ENCODE peak calls at places on chromosomes 1 and 21, in nine cellular contexts. One of them, this sample, is unnamed.

GRCh38 chr1:54117815-54118563 is 34.8 kb downstream of the CDCP2 start:
- DNase-seq in body of pancreas: no peak
- DNase-seq in mesothelial cell of epicardium: no peak
- DNase-seq in PC-3: peak
- DNase-seq in Peyer's patch: no peak
- DNase-seq in gastrocnemius medialis: no peak
- DNase-seq in H1: no peak
- DNase-seq in CD8-positive, alpha-beta T cell: no peak
- DNase-seq in progenitor cell of endocrine pancreas: no peak
- DNase-seq in this sample: no peak

GRCh38 chr1:217896490-217896889 is 265.3 kb downstream of the SPATA17 start:
- DNase-seq in H1: no peak
- DNase-seq in PC-3: peak
- DNase-seq in Peyer's patch: no peak
- DNase-seq in body of pancreas: no peak
- DNase-seq in CD8-positive, alpha-beta T cell: no peak
- DNase-seq in mesothelial cell of epicardium: no peak
- DNase-seq in gastrocnemius medialis: no peak
- DNase-seq in progenitor cell of endocrine pancreas: no peak
- DNase-seq in this sample: no peak

GRCh38 chr1:211813590-211813989 is 17.0 kb downstream of the LPGAT1 start:
- DNase-seq in PC-3: peak
- DNase-seq in progenitor cell of endocrine pancreas: no peak
- DNase-seq in CD8-positive, alpha-beta T cell: no peak
- DNase-seq in body of pancreas: peak
- DNase-seq in Peyer's patch: no peak
- DNase-seq in mesothelial cell of epicardium: no peak
- DNase-seq in gastrocnemius medialis: peak
- DNase-seq in H1: no peak
- DNase-seq in this sample: no peak

GRCh38 chr1:27599605-27600499 is 4.1 kb downstream of the AHDC1 start:
- DNase-seq in progenitor cell of endocrine pancreas: no peak
- DNase-seq in H1: no peak
- DNase-seq in CD8-positive, alpha-beta T cell: no peak
- DNase-seq in gastrocnemius medialis: no peak
- DNase-seq in Peyer's patch: no peak
- DNase-seq in mesothelial cell of epicardium: no peak
- DNase-seq in body of pancreas: no peak
- DNase-seq in PC-3: peak
- DNase-seq in this sample: no peak

GRCh38 chr1:217889401-217889800 is 258.3 kb downstream of the SPATA17 start:
- DNase-seq in H1: peak
- DNase-seq in body of pancreas: no peak
- DNase-seq in mesothelial cell of epicardium: no peak
- DNase-seq in Peyer's patch: no peak
- DNase-seq in CD8-positive, alpha-beta T cell: no peak
- DNase-seq in gastrocnemius medialis: no peak
- DNase-seq in progenitor cell of endocrine pancreas: no peak
- DNase-seq in PC-3: peak
- DNase-seq in this sample: no peak

GRCh38 chr1:27637052-27637451 is 2.1 kb upstream of the FGR start:
- DNase-seq in mesothelial cell of epicardium: no peak
- DNase-seq in progenitor cell of endocrine pancreas: no peak
- DNase-seq in body of pancreas: no peak
- DNase-seq in PC-3: no peak
- DNase-seq in gastrocnemius medialis: no peak
- DNase-seq in CD8-positive, alpha-beta T cell: no peak
- DNase-seq in H1: no peak
- DNase-seq in Peyer's patch: no peak
- DNase-seq in this sample: peak

GRCh38 chr1:19957779-19958178 is 21.6 kb downstream of the PLA2G2A start:
- DNase-seq in body of pancreas: no peak
- DNase-seq in Peyer's patch: no peak
- DNase-seq in gastrocnemius medialis: no peak
- DNase-seq in CD8-positive, alpha-beta T cell: no peak
- DNase-seq in progenitor cell of endocrine pancreas: no peak
- DNase-seq in H1: no peak
- DNase-seq in mesothelial cell of epicardium: no peak
- DNase-seq in PC-3: no peak
- DNase-seq in this sample: no peak

GRCh38 chr1:5990913-5991783 is 1.1 kb downstream of the NPHP4 start:
- DNase-seq in CD8-positive, alpha-beta T cell: no peak
- DNase-seq in H1: no peak
- DNase-seq in PC-3: peak
- DNase-seq in Peyer's patch: peak
- DNase-seq in progenitor cell of endocrine pancreas: peak
- DNase-seq in gastrocnemius medialis: peak
- DNase-seq in mesothelial cell of epicardium: no peak
- DNase-seq in body of pancreas: peak
- DNase-seq in this sample: no peak

GRCh38 chr1:19682257-19682656 is 17.6 kb downstream of the HTR6 start:
- DNase-seq in gastrocnemius medialis: no peak
- DNase-seq in CD8-positive, alpha-beta T cell: no peak
- DNase-seq in mesothelial cell of epicardium: no peak
- DNase-seq in PC-3: peak
- DNase-seq in Peyer's patch: no peak
- DNase-seq in body of pancreas: no peak
- DNase-seq in H1: no peak
- DNase-seq in progenitor cell of endocrine pancreas: no peak
- DNase-seq in this sample: no peak

GRCh38 chr1:168933143-168933840 is 173.2 kb upstream of the ATP1B1 start:
- DNase-seq in CD8-positive, alpha-beta T cell: no peak
- DNase-seq in body of pancreas: no peak
- DNase-seq in H1: no peak
- DNase-seq in gastrocnemius medialis: no peak
- DNase-seq in Peyer's patch: no peak
- DNase-seq in mesothelial cell of epicardium: no peak
- DNase-seq in PC-3: no peak
- DNase-seq in progenitor cell of endocrine pancreas: no peak
- DNase-seq in this sample: no peak

GRCh38 chr21:16302851-16303282 is 573.1 kb downstream of the USP25 start:
- DNase-seq in body of pancreas: peak
- DNase-seq in progenitor cell of endocrine pancreas: no peak
- DNase-seq in H1: no peak
- DNase-seq in gastrocnemius medialis: peak
- DNase-seq in Peyer's patch: no peak
- DNase-seq in PC-3: no peak
- DNase-seq in mesothelial cell of epicardium: no peak
- DNase-seq in CD8-positive, alpha-beta T cell: no peak
- DNase-seq in this sample: no peak

GRCh38 chr1:1132928-1133750 is 17.2 kb upstream of the C1orf159 start:
- DNase-seq in H1: no peak
- DNase-seq in PC-3: no peak
- DNase-seq in gastrocnemius medialis: no peak
- DNase-seq in progenitor cell of endocrine pancreas: no peak
- DNase-seq in Peyer's patch: peak
- DNase-seq in body of pancreas: peak
- DNase-seq in CD8-positive, alpha-beta T cell: no peak
- DNase-seq in mesothelial cell of epicardium: no peak
- DNase-seq in this sample: no peak

GRCh38 chr1:9494936-9495758 is 44.1 kb upstream of the SLC25A33 start:
- DNase-seq in H1: peak
- DNase-seq in mesothelial cell of epicardium: peak
- DNase-seq in CD8-positive, alpha-beta T cell: peak
- DNase-seq in PC-3: peak
- DNase-seq in body of pancreas: peak
- DNase-seq in gastrocnemius medialis: no peak
- DNase-seq in Peyer's patch: peak
- DNase-seq in progenitor cell of endocrine pancreas: peak
- DNase-seq in this sample: no peak

GRCh38 chr1:88646852-88647645 is 37.0 kb upstream of the PKN2 start:
- DNase-seq in CD8-positive, alpha-beta T cell: no peak
- DNase-seq in body of pancreas: no peak
- DNase-seq in PC-3: no peak
- DNase-seq in H1: no peak
- DNase-seq in Peyer's patch: no peak
- DNase-seq in progenitor cell of endocrine pancreas: no peak
- DNase-seq in gastrocnemius medialis: no peak
- DNase-seq in mesothelial cell of epicardium: no peak
- DNase-seq in this sample: no peak

GRCh38 chr1:151222130-151222529 is 23.8 kb downstream of the PIP5K1A start:
- DNase-seq in Peyer's patch: no peak
- DNase-seq in H1: no peak
- DNase-seq in mesothelial cell of epicardium: no peak
- DNase-seq in CD8-positive, alpha-beta T cell: no peak
- DNase-seq in body of pancreas: no peak
- DNase-seq in gastrocnemius medialis: peak
- DNase-seq in progenitor cell of endocrine pancreas: no peak
- DNase-seq in PC-3: no peak
- DNase-seq in this sample: no peak

GRCh38 chr1:40857737-40858136 is 4.4 kb downstream of the CITED4 start:
- DNase-seq in H1: no peak
- DNase-seq in gastrocnemius medialis: no peak
- DNase-seq in PC-3: no peak
- DNase-seq in progenitor cell of endocrine pancreas: no peak
- DNase-seq in CD8-positive, alpha-beta T cell: no peak
- DNase-seq in mesothelial cell of epicardium: no peak
- DNase-seq in Peyer's patch: no peak
- DNase-seq in body of pancreas: no peak
- DNase-seq in this sample: no peak

GRCh38 chr1:17992800-17993199 is 114.8 kb upstream of the IGSF21 start:
- DNase-seq in body of pancreas: no peak
- DNase-seq in progenitor cell of endocrine pancreas: no peak
- DNase-seq in PC-3: no peak
- DNase-seq in Peyer's patch: no peak
- DNase-seq in H1: no peak
- DNase-seq in mesothelial cell of epicardium: no peak
- DNase-seq in gastrocnemius medialis: no peak
- DNase-seq in CD8-positive, alpha-beta T cell: no peak
- DNase-seq in this sample: no peak

DNA sequence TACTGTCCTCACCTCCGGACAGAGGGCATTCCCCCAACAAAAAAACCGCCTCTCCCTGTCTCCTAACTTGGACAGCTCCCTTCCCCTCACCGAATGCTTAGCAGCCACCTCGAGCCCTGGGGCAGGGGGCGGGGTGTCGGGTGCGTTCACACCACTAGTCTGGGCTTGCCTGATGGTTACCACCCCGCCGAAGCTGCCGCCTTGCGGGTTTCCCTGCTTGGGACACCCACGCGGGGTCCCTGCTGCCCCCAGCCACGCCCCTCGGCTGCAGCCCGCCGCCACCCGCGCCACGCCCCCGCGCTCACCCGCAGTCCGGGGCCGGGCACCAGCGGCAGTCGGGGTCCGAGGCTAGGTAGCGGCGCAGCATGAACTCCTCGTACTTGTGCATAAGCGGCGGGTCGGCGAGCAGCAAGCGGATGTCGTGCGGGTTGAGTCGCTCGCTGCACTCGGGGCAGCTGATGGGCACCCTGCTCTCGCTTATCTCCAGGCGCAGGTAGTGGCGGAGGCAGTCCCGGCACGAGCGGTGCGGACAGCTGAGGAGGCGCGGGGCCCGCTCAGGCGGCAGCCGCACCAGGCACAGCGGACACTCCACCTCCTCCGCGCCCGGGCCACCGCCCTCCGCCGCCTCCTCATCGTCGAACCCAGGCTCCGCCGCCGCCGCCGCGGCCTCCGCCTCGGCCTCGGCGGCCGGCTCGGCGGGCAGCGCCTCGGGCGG is 706 bp downstream of the RNF19B start:
- DNase-seq in body of pancreas: peak
- DNase-seq in progenitor cell of endocrine pancreas: peak
- DNase-seq in gastrocnemius medialis: peak
- DNase-seq in mesothelial cell of epicardium: peak
- DNase-seq in Peyer's patch: peak
- DNase-seq in CD8-positive, alpha-beta T cell: peak
- DNase-seq in H1: no peak
- DNase-seq in PC-3: peak
- DNase-seq in this sample: peak
- TF ChIP-seq CTCF in body of pancreas: no peak
- TF ChIP-seq CTCF in progenitor cell of endocrine pancreas: peak
- TF ChIP-seq CTCF in gastrocnemius medialis: no peak
- TF ChIP-seq CTCF in mesothelial cell of epicardium: no peak
- TF ChIP-seq CTCF in Peyer's patch: peak
- TF ChIP-seq CTCF in CD8-positive, alpha-beta T cell: no peak
- TF ChIP-seq CTCF in H1: no peak
- TF ChIP-seq CTCF in PC-3: no peak
- TF ChIP-seq CTCF in this sample: no peak

GRCh38 chr1:225746361-225747179 is 31.1 kb upstream of the SRP9 start:
- DNase-seq in PC-3: peak
- DNase-seq in progenitor cell of endocrine pancreas: peak
- DNase-seq in gastrocnemius medialis: peak
- DNase-seq in H1: peak
- DNase-seq in body of pancreas: peak
- DNase-seq in Peyer's patch: peak
- DNase-seq in CD8-positive, alpha-beta T cell: no peak
- DNase-seq in mesothelial cell of epicardium: no peak
- DNase-seq in this sample: no peak
- TF ChIP-seq CTCF in PC-3: no peak
- TF ChIP-seq CTCF in progenitor cell of endocrine pancreas: peak
- TF ChIP-seq CTCF in gastrocnemius medialis: no peak
- TF ChIP-seq CTCF in H1: peak
- TF ChIP-seq CTCF in body of pancreas: no peak
- TF ChIP-seq CTCF in Peyer's patch: peak
- TF ChIP-seq CTCF in CD8-positive, alpha-beta T cell: no peak
- TF ChIP-seq CTCF in mesothelial cell of epicardium: no peak
- TF ChIP-seq CTCF in this sample: no peak

GRCh38 chr1:183470961-183471747 is 1.1 kb upstream of the SMG7 start:
- DNase-seq in Peyer's patch: peak
- DNase-seq in gastrocnemius medialis: peak
- DNase-seq in mesothelial cell of epicardium: peak
- DNase-seq in H1: no peak
- DNase-seq in PC-3: peak
- DNase-seq in progenitor cell of endocrine pancreas: peak
- DNase-seq in CD8-positive, alpha-beta T cell: peak
- DNase-seq in body of pancreas: peak
- DNase-seq in this sample: no peak
- TF ChIP-seq CTCF in Peyer's patch: no peak
- TF ChIP-seq CTCF in gastrocnemius medialis: no peak
- TF ChIP-seq CTCF in mesothelial cell of epicardium: no peak
- TF ChIP-seq CTCF in H1: peak
- TF ChIP-seq CTCF in PC-3: no peak
- TF ChIP-seq CTCF in progenitor cell of endocrine pancreas: no peak
- TF ChIP-seq CTCF in CD8-positive, alpha-beta T cell: no peak
- TF ChIP-seq CTCF in body of pancreas: no peak
- TF ChIP-seq CTCF in this sample: no peak

GRCh38 chr1:56394298-56394697 is 185.1 kb downstream of the PLPP3 start:
- DNase-seq in CD8-positive, alpha-beta T cell: no peak
- DNase-seq in gastrocnemius medialis: peak
- DNase-seq in progenitor cell of endocrine pancreas: no peak
- DNase-seq in body of pancreas: no peak
- DNase-seq in PC-3: no peak
- DNase-seq in mesothelial cell of epicardium: no peak
- DNase-seq in H1: no peak
- DNase-seq in Peyer's patch: no peak
- DNase-seq in this sample: no peak
- TF ChIP-seq CTCF in CD8-positive, alpha-beta T cell: no peak
- TF ChIP-seq CTCF in gastrocnemius medialis: no peak
- TF ChIP-seq CTCF in progenitor cell of endocrine pancreas: no peak
- TF ChIP-seq CTCF in body of pancreas: no peak
- TF ChIP-seq CTCF in PC-3: no peak
- TF ChIP-seq CTCF in mesothelial cell of epicardium: no peak
- TF ChIP-seq CTCF in H1: no peak
- TF ChIP-seq CTCF in Peyer's patch: no peak
- TF ChIP-seq CTCF in this sample: no peak

This sample was measured in CD14-positive monocyte.